ENCODE peak calls at places on chromosomes 4 and X, in six cellular contexts. One of them, this sample, is unnamed.

GRCh38 chr4:76943790-76944189 is 5.8 kb upstream of the SEPTIN11 start:
- DNase-seq in tibial nerve: no peak
- DNase-seq in left ventricle myocardium inferior: no peak
- DNase-seq in suprapubic skin: no peak
- DNase-seq in prostate gland: no peak
- DNase-seq in astrocyte: peak; percentile 29
- DNase-seq in this sample: no peak

GRCh38 chr4:138439143-138439581 is 197.0 kb upstream of the SLC7A11 start:
- DNase-seq in suprapubic skin: no peak
- DNase-seq in astrocyte: peak; percentile 76
- DNase-seq in tibial nerve: no peak
- DNase-seq in left ventricle myocardium inferior: no peak
- DNase-seq in prostate gland: no peak
- DNase-seq in this sample: no peak

GRCh38 chr4:141919648-141920047 is 283.3 kb downstream of the IL15 start:
- DNase-seq in suprapubic skin: no peak
- DNase-seq in astrocyte: no peak
- DNase-seq in left ventricle myocardium inferior: no peak
- DNase-seq in prostate gland: no peak
- DNase-seq in tibial nerve: no peak
- DNase-seq in this sample: no peak

GRCh38 chrX:13689519-13690211 is 737 bp downstream of the RAB9A start:
- DNase-seq in left ventricle myocardium inferior: no peak
- DNase-seq in tibial nerve: no peak
- DNase-seq in astrocyte: peak; percentile 14
- DNase-seq in suprapubic skin: no peak
- DNase-seq in prostate gland: no peak
- DNase-seq in this sample: no peak

GRCh38 chr4:159117968-159118367 is 15.1 kb downstream of the RAPGEF2 start:
- DNase-seq in prostate gland: no peak
- DNase-seq in tibial nerve: no peak
- DNase-seq in astrocyte: no peak
- DNase-seq in left ventricle myocardium inferior: no peak
- DNase-seq in suprapubic skin: no peak
- DNase-seq in this sample: no peak

GRCh38 chrX:13467243-13467642 is 102.2 kb upstream of the EGFL6 start:
- DNase-seq in tibial nerve: no peak
- DNase-seq in left ventricle myocardium inferior: no peak
- DNase-seq in prostate gland: no peak
- DNase-seq in suprapubic skin: no peak
- DNase-seq in astrocyte: no peak
- DNase-seq in this sample: no peak

GRCh38 chr4:93791570-93792195 is 36.9 kb upstream of the ATOH1 start:
- DNase-seq in suprapubic skin: no peak
- DNase-seq in tibial nerve: peak; percentile 56
- DNase-seq in astrocyte: peak; percentile 7
- DNase-seq in left ventricle myocardium inferior: no peak
- DNase-seq in prostate gland: peak; percentile 32
- DNase-seq in this sample: peak; percentile 47

GRCh38 chrX:115112411-115112810 is 76.8 kb upstream of the RBMXL3 start:
- DNase-seq in suprapubic skin: no peak
- DNase-seq in prostate gland: no peak
- DNase-seq in left ventricle myocardium inferior: no peak
- DNase-seq in astrocyte: no peak
- DNase-seq in tibial nerve: no peak
- DNase-seq in this sample: no peak

GRCh38 chr4:186144596-186145569 is 40.4 kb downstream of the FAM149A start:
- DNase-seq in prostate gland: peak; percentile 32
- DNase-seq in tibial nerve: peak; percentile 16
- DNase-seq in astrocyte: peak; percentile 62
- DNase-seq in left ventricle myocardium inferior: peak; percentile 65
- DNase-seq in suprapubic skin: peak; percentile 82
- DNase-seq in this sample: no peak

GRCh38 chr4:17367201-17367600 is 144.7 kb downstream of the QDPR start:
- DNase-seq in left ventricle myocardium inferior: no peak
- DNase-seq in astrocyte: peak; percentile 75
- DNase-seq in prostate gland: no peak
- DNase-seq in tibial nerve: no peak
- DNase-seq in suprapubic skin: no peak
- DNase-seq in this sample: no peak

GRCh38 chrX:131812847-131813825 is 210.0 kb upstream of the STK26 start:
- DNase-seq in astrocyte: peak; percentile 54
- DNase-seq in left ventricle myocardium inferior: no peak
- DNase-seq in suprapubic skin: no peak
- DNase-seq in prostate gland: no peak
- DNase-seq in tibial nerve: peak; percentile 24
- DNase-seq in this sample: no peak

GRCh38 chr4:123652501-123652900 is 255.9 kb downstream of the SPRY1 start:
- DNase-seq in tibial nerve: no peak
- DNase-seq in astrocyte: no peak
- DNase-seq in prostate gland: no peak
- DNase-seq in suprapubic skin: no peak
- DNase-seq in left ventricle myocardium inferior: no peak
- DNase-seq in this sample: no peak

GRCh38 chr4:121138014-121138413 is 26.1 kb downstream of the TNIP3 start:
- DNase-seq in astrocyte: no peak
- DNase-seq in prostate gland: no peak
- DNase-seq in left ventricle myocardium inferior: no peak
- DNase-seq in tibial nerve: no peak
- DNase-seq in suprapubic skin: no peak
- DNase-seq in this sample: no peak

GRCh38 chrX:16558489-16558888 is 91.5 kb upstream of the S100G start:
- DNase-seq in astrocyte: no peak
- DNase-seq in prostate gland: no peak
- DNase-seq in tibial nerve: no peak
- DNase-seq in left ventricle myocardium inferior: no peak
- DNase-seq in suprapubic skin: no peak
- DNase-seq in this sample: no peak

GRCh38 chr4:30720021-30720655 is at the start of gene PCDH7:
- DNase-seq in astrocyte: peak; percentile 79
- DNase-seq in tibial nerve: no peak
- DNase-seq in suprapubic skin: no peak
- DNase-seq in left ventricle myocardium inferior: peak; percentile 22
- DNase-seq in prostate gland: peak; percentile 51
- DNase-seq in this sample: no peak

GRCh38 chrX:69133561-69134542 is 31.4 kb downstream of the PJA1 start:
- DNase-seq in prostate gland: peak; percentile 4
- DNase-seq in left ventricle myocardium inferior: no peak
- DNase-seq in tibial nerve: peak; percentile 11
- DNase-seq in suprapubic skin: no peak
- DNase-seq in astrocyte: peak; percentile 69
- DNase-seq in this sample: no peak

GRCh38 chrX:137432609-137433008 is 133.3 kb upstream of the ZIC3 start:
- DNase-seq in left ventricle myocardium inferior: no peak
- DNase-seq in tibial nerve: no peak
- DNase-seq in suprapubic skin: no peak
- DNase-seq in astrocyte: no peak
- DNase-seq in prostate gland: no peak
- DNase-seq in this sample: no peak

GRCh38 chrX:115533485-115533884 is 27.5 kb upstream of the PLS3 start:
- DNase-seq in prostate gland: no peak
- DNase-seq in left ventricle myocardium inferior: no peak
- DNase-seq in suprapubic skin: no peak
- DNase-seq in tibial nerve: no peak
- DNase-seq in astrocyte: no peak
- DNase-seq in this sample: no peak

GRCh38 chr4:152101546-152102183 is 340.9 kb upstream of the GATB start:
- DNase-seq in astrocyte: no peak
- DNase-seq in left ventricle myocardium inferior: no peak
- DNase-seq in suprapubic skin: no peak
- DNase-seq in prostate gland: no peak
- DNase-seq in tibial nerve: no peak
- DNase-seq in this sample: no peak

GRCh38 chr4:85964298-85964697 is 395.6 kb downstream of the MAPK10 start:
- DNase-seq in suprapubic skin: no peak
- DNase-seq in left ventricle myocardium inferior: no peak
- DNase-seq in prostate gland: no peak
- DNase-seq in astrocyte: no peak
- DNase-seq in tibial nerve: no peak
- DNase-seq in this sample: no peak

GRCh38 chr4:2812600-2812932 is 19.7 kb downstream of the SH3BP2 start:
- DNase-seq in suprapubic skin: no peak
- DNase-seq in tibial nerve: no peak
- DNase-seq in left ventricle myocardium inferior: no peak
- DNase-seq in prostate gland: no peak
- DNase-seq in astrocyte: no peak
- DNase-seq in this sample: no peak

DNA sequence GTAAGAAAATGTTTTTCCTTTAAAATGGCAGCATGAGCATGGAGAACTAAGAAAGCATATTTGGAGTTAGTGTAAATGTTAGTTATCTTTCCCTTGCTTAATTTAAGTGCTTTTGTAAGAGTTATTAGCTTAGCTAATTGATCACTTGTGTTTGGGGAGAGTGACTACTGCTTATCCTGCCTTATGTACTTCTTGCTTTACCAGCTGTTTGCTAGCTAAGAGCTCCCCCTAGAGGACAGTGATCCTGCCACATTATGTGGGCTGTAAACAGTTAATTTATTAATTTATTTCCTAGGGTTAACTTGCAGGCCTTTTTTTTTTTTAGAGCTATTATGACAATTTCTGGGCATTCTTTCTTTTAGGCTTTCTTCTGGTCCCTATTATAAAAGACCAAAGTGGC is 435.8 kb downstream of the MAGEB5 start:
- DNase-seq in prostate gland: no peak
- DNase-seq in suprapubic skin: no peak
- DNase-seq in left ventricle myocardium inferior: no peak
- DNase-seq in tibial nerve: no peak
- DNase-seq in astrocyte: no peak
- DNase-seq in this sample: no peak
- H3K9me3 ChIP-seq in prostate gland: no peaks in the 10 kb centered on the region
- H3K9me3 ChIP-seq in suprapubic skin: no peaks in the 10 kb centered on the region
- H3K9me3 ChIP-seq in left ventricle myocardium inferior: peaks cover 36% of the 10 kb centered on the region
- H3K9me3 ChIP-seq in tibial nerve: no peaks in the 10 kb centered on the region
- H3K9me3 ChIP-seq in astrocyte: peaks cover 4% of the 10 kb centered on the region
- H3K9me3 ChIP-seq in this sample: no peaks in the 10 kb centered on the region

GRCh38 chr4:174665799-174666198 is 143.5 kb upstream of the HPGD start:
- DNase-seq in suprapubic skin: no peak
- DNase-seq in prostate gland: no peak
- DNase-seq in tibial nerve: no peak
- DNase-seq in astrocyte: no peak
- DNase-seq in left ventricle myocardium inferior: no peak
- DNase-seq in this sample: no peak

GRCh38 chr4:174674305-174674840 is 152.1 kb upstream of the HPGD start:
- DNase-seq in suprapubic skin: no peak
- DNase-seq in tibial nerve: no peak
- DNase-seq in prostate gland: no peak
- DNase-seq in astrocyte: peak; percentile 18
- DNase-seq in left ventricle myocardium inferior: no peak
- DNase-seq in this sample: no peak

GRCh38 chr4:174672276-174672675 is 150.0 kb upstream of the HPGD start:
- DNase-seq in tibial nerve: no peak
- DNase-seq in prostate gland: peak; percentile 58
- DNase-seq in astrocyte: no peak
- DNase-seq in suprapubic skin: no peak
- DNase-seq in left ventricle myocardium inferior: no peak
- DNase-seq in this sample: no peak

DNA sequence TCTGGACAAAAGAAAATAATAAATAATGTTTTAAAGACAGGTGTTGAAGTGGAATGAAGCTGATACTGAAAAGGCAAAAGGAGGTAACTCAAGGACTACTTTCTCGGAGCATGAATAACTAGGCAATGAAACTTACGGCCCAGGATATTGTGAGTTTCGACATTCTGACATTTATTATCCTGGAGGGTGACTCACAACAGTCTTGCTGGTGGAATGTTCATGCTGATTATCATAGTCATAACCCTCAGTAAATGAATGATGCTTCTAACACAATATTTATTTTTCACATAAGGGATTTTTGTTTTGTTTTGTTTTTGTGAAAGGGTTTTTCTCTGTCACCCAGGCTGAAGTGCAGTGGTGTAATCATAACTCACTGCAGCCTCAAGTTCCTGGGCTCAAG is 147.0 kb upstream of the HPGD start:
- DNase-seq in left ventricle myocardium inferior: no peak
- DNase-seq in tibial nerve: no peak
- DNase-seq in suprapubic skin: no peak
- DNase-seq in prostate gland: no peak
- DNase-seq in astrocyte: peak; percentile 88
- DNase-seq in this sample: no peak
- H3K27ac ChIP-seq in left ventricle myocardium inferior: no peak overlapping the region
- H3K27ac ChIP-seq in tibial nerve: no peak overlapping the region
- H3K27ac ChIP-seq in suprapubic skin: no peak overlapping the region
- H3K27ac ChIP-seq in prostate gland: no peak overlapping the region
- H3K27ac ChIP-seq in astrocyte: no peak overlapping the region
- H3K27ac ChIP-seq in this sample: no peak overlapping the region

GRCh38 chrX:56343231-56343630 is 111.1 kb downstream of the KLF8 start:
- DNase-seq in tibial nerve: no peak
- DNase-seq in suprapubic skin: no peak
- DNase-seq in astrocyte: no peak
- DNase-seq in left ventricle myocardium inferior: no peak
- DNase-seq in prostate gland: no peak
- DNase-seq in this sample: no peak
- H3K9me3 ChIP-seq in tibial nerve: no peaks in the 10 kb centered on the region
- H3K9me3 ChIP-seq in suprapubic skin: no peaks in the 10 kb centered on the region
- H3K9me3 ChIP-seq in astrocyte: no peaks in the 10 kb centered on the region
- H3K9me3 ChIP-seq in left ventricle myocardium inferior: peaks cover 15% of the 10 kb centered on the region
- H3K9me3 ChIP-seq in prostate gland: no peaks in the 10 kb centered on the region
- H3K9me3 ChIP-seq in this sample: no peaks in the 10 kb centered on the region

GRCh38 chr4:127870688-127871087 is 10.0 kb upstream of the PLK4 start:
- DNase-seq in left ventricle myocardium inferior: no peak
- DNase-seq in suprapubic skin: no peak
- DNase-seq in astrocyte: peak; percentile 90
- DNase-seq in tibial nerve: no peak
- DNase-seq in prostate gland: no peak
- DNase-seq in this sample: no peak
- H3K27ac ChIP-seq in left ventricle myocardium inferior: peak overlapping the region; percentile 37
- H3K27ac ChIP-seq in suprapubic skin: no peak overlapping the region
- H3K27ac ChIP-seq in astrocyte: no peak overlapping the region
- H3K27ac ChIP-seq in tibial nerve: no peak overlapping the region
- H3K27ac ChIP-seq in prostate gland: no peak overlapping the region
- H3K27ac ChIP-seq in this sample: no peak overlapping the region

GRCh38 chr4:24937176-24937575 is 24.3 kb upstream of the CCDC149 start:
- DNase-seq in tibial nerve: no peak
- DNase-seq in prostate gland: no peak
- DNase-seq in astrocyte: peak; percentile 80
- DNase-seq in left ventricle myocardium inferior: no peak
- DNase-seq in suprapubic skin: no peak
- DNase-seq in this sample: no peak
- H3K9me3 ChIP-seq in tibial nerve: no peaks in the 10 kb centered on the region
- H3K9me3 ChIP-seq in prostate gland: no peaks in the 10 kb centered on the region
- H3K9me3 ChIP-seq in astrocyte: no peaks in the 10 kb centered on the region
- H3K9me3 ChIP-seq in left ventricle myocardium inferior: peaks cover 32% of the 10 kb centered on the region
- H3K9me3 ChIP-seq in suprapubic skin: peaks cover 13% of the 10 kb centered on the region
- H3K9me3 ChIP-seq in this sample: no peaks in the 10 kb centered on the region

GRCh38 chrX:154731203-154731602 is 19.7 kb downstream of the GAB3 start:
- DNase-seq in prostate gland: no peak
- DNase-seq in suprapubic skin: no peak
- DNase-seq in astrocyte: no peak
- DNase-seq in tibial nerve: no peak
- DNase-seq in left ventricle myocardium inferior: no peak
- DNase-seq in this sample: no peak
- H3K27ac ChIP-seq in prostate gland: no peak overlapping the region
- H3K27ac ChIP-seq in suprapubic skin: no peak overlapping the region
- H3K27ac ChIP-seq in astrocyte: no peak overlapping the region
- H3K27ac ChIP-seq in tibial nerve: no peak overlapping the region
- H3K27ac ChIP-seq in left ventricle myocardium inferior: peak overlapping the region; percentile 89
- H3K27ac ChIP-seq in this sample: no peak overlapping the region

This sample was measured in iPS DF 6.9.